ENCODE peak calls at places on chromosomes 7 and 10, in eight cellular contexts. One of them, this sample, is unnamed.
A peak's percentile ranks its signal among the peaks of the same experiment; 100 is the strongest.

GRCh38 chr7:3605222-3605621 is 304.2 kb downstream of the SDK1 start:
- DNase-seq in Peyer's patch: no peak
- DNase-seq in A549: no peak
- DNase-seq in CD8-positive, alpha-beta memory T cell: no peak
- DNase-seq in pancreas: no peak
- DNase-seq in CD8-positive, alpha-beta T cell: no peak
- DNase-seq in uterus: no peak
- DNase-seq in NT2/D1: no peak
- DNase-seq in this sample: no peak

GRCh38 chr10:27285093-27285492 is 44.5 kb upstream of the ACBD5 start:
- DNase-seq in NT2/D1: no peak
- DNase-seq in pancreas: no peak
- DNase-seq in Peyer's patch: no peak
- DNase-seq in A549: no peak
- DNase-seq in CD8-positive, alpha-beta T cell: peak; percentile 53
- DNase-seq in uterus: no peak
- DNase-seq in CD8-positive, alpha-beta memory T cell: no peak
- DNase-seq in this sample: peak; percentile 33

GRCh38 chr10:104340692-104341091 is 2.4 kb upstream of the ITPRIP start:
- DNase-seq in CD8-positive, alpha-beta memory T cell: no peak
- DNase-seq in uterus: no peak
- DNase-seq in CD8-positive, alpha-beta T cell: no peak
- DNase-seq in pancreas: no peak
- DNase-seq in A549: no peak
- DNase-seq in NT2/D1: no peak
- DNase-seq in Peyer's patch: no peak
- DNase-seq in this sample: no peak

GRCh38 chr7:39238209-39238869 is 260.6 kb downstream of the POU6F2 start:
- DNase-seq in CD8-positive, alpha-beta T cell: no peak
- DNase-seq in pancreas: no peak
- DNase-seq in CD8-positive, alpha-beta memory T cell: no peak
- DNase-seq in A549: no peak
- DNase-seq in NT2/D1: no peak
- DNase-seq in uterus: no peak
- DNase-seq in Peyer's patch: no peak
- DNase-seq in this sample: peak; percentile 11

GRCh38 chr7:158237672-158238335 is 349.8 kb downstream of the PTPRN2 start:
- DNase-seq in NT2/D1: no peak
- DNase-seq in CD8-positive, alpha-beta memory T cell: no peak
- DNase-seq in Peyer's patch: peak; percentile 34
- DNase-seq in uterus: no peak
- DNase-seq in pancreas: no peak
- DNase-seq in CD8-positive, alpha-beta T cell: no peak
- DNase-seq in A549: no peak
- DNase-seq in this sample: no peak

GRCh38 chr7:132548489-132549078 is 27.7 kb downstream of the PLXNA4 start:
- DNase-seq in uterus: no peak
- DNase-seq in pancreas: no peak
- DNase-seq in Peyer's patch: no peak
- DNase-seq in NT2/D1: no peak
- DNase-seq in CD8-positive, alpha-beta T cell: no peak
- DNase-seq in A549: no peak
- DNase-seq in CD8-positive, alpha-beta memory T cell: no peak
- DNase-seq in this sample: no peak

GRCh38 chr7:128929201-128929808 is 8.4 kb upstream of the IRF5 start:
- DNase-seq in CD8-positive, alpha-beta T cell: no peak
- DNase-seq in NT2/D1: no peak
- DNase-seq in CD8-positive, alpha-beta memory T cell: no peak
- DNase-seq in A549: no peak
- DNase-seq in pancreas: no peak
- DNase-seq in Peyer's patch: peak; percentile 15
- DNase-seq in uterus: no peak
- DNase-seq in this sample: no peak

GRCh38 chr7:38630720-38631673 is at the start of gene AMPH:
- DNase-seq in CD8-positive, alpha-beta memory T cell: no peak
- DNase-seq in pancreas: peak; percentile 74
- DNase-seq in NT2/D1: peak; percentile 59
- DNase-seq in A549: no peak
- DNase-seq in CD8-positive, alpha-beta T cell: no peak
- DNase-seq in Peyer's patch: peak; percentile 48
- DNase-seq in uterus: peak; percentile 65
- DNase-seq in this sample: no peak

GRCh38 chr10:3770611-3771110 is 14.3 kb downstream of the KLF6 start:
- DNase-seq in NT2/D1: no peak
- DNase-seq in CD8-positive, alpha-beta memory T cell: no peak
- DNase-seq in pancreas: no peak
- DNase-seq in A549: no peak
- DNase-seq in Peyer's patch: no peak
- DNase-seq in CD8-positive, alpha-beta T cell: no peak
- DNase-seq in uterus: no peak
- DNase-seq in this sample: no peak

GRCh38 chr7:135901585-135902540 is 75.3 kb downstream of the MTPN start:
- DNase-seq in uterus: no peak
- DNase-seq in A549: no peak
- DNase-seq in NT2/D1: no peak
- DNase-seq in CD8-positive, alpha-beta memory T cell: no peak
- DNase-seq in pancreas: no peak
- DNase-seq in Peyer's patch: no peak
- DNase-seq in CD8-positive, alpha-beta T cell: no peak
- DNase-seq in this sample: no peak

GRCh38 chr10:50316695-50317648 is 65.7 kb upstream of the ASAH2 start:
- DNase-seq in CD8-positive, alpha-beta memory T cell: no peak
- DNase-seq in A549: no peak
- DNase-seq in pancreas: no peak
- DNase-seq in uterus: no peak
- DNase-seq in CD8-positive, alpha-beta T cell: no peak
- DNase-seq in NT2/D1: no peak
- DNase-seq in Peyer's patch: no peak
- DNase-seq in this sample: no peak

GRCh38 chr10:61356342-61356741 is 96.8 kb downstream of the TMEM26 start:
- DNase-seq in uterus: no peak
- DNase-seq in CD8-positive, alpha-beta memory T cell: no peak
- DNase-seq in NT2/D1: no peak
- DNase-seq in CD8-positive, alpha-beta T cell: no peak
- DNase-seq in Peyer's patch: no peak
- DNase-seq in pancreas: no peak
- DNase-seq in A549: no peak
- DNase-seq in this sample: no peak

GRCh38 chr10:47031953-47032465 is 120.8 kb downstream of the PTPN20 start:
- DNase-seq in A549: no peak
- DNase-seq in NT2/D1: no peak
- DNase-seq in pancreas: no peak
- DNase-seq in CD8-positive, alpha-beta T cell: peak; percentile 39
- DNase-seq in uterus: peak; percentile 37
- DNase-seq in Peyer's patch: peak; percentile 34
- DNase-seq in CD8-positive, alpha-beta memory T cell: no peak
- DNase-seq in this sample: peak; percentile 38

GRCh38 chr7:17677408-17677807 is 262.9 kb downstream of the SNX13 start:
- DNase-seq in CD8-positive, alpha-beta memory T cell: no peak
- DNase-seq in A549: no peak
- DNase-seq in NT2/D1: no peak
- DNase-seq in uterus: no peak
- DNase-seq in pancreas: no peak
- DNase-seq in CD8-positive, alpha-beta T cell: no peak
- DNase-seq in Peyer's patch: no peak
- DNase-seq in this sample: no peak

GRCh38 chr7:157475601-157476000 is 138.8 kb downstream of the DNAJB6 start:
- DNase-seq in Peyer's patch: peak; percentile 23
- DNase-seq in pancreas: no peak
- DNase-seq in uterus: no peak
- DNase-seq in NT2/D1: no peak
- DNase-seq in CD8-positive, alpha-beta T cell: peak; percentile 42
- DNase-seq in CD8-positive, alpha-beta memory T cell: no peak
- DNase-seq in A549: no peak
- DNase-seq in this sample: no peak

GRCh38 chr10:77864151-77864851 is 62.3 kb downstream of the DLG5 start:
- DNase-seq in Peyer's patch: no peak
- DNase-seq in CD8-positive, alpha-beta memory T cell: no peak
- DNase-seq in CD8-positive, alpha-beta T cell: no peak
- DNase-seq in pancreas: no peak
- DNase-seq in NT2/D1: no peak
- DNase-seq in A549: no peak
- DNase-seq in uterus: no peak
- DNase-seq in this sample: no peak

GRCh38 chr7:22433710-22434460 is 66.1 kb downstream of the STEAP1B start:
- DNase-seq in Peyer's patch: no peak
- DNase-seq in CD8-positive, alpha-beta memory T cell: no peak
- DNase-seq in uterus: no peak
- DNase-seq in NT2/D1: peak; percentile 87
- DNase-seq in A549: no peak
- DNase-seq in pancreas: no peak
- DNase-seq in CD8-positive, alpha-beta T cell: no peak
- DNase-seq in this sample: no peak

GRCh38 chr7:25861704-25862253 is 290.2 kb upstream of the NFE2L3 start:
- DNase-seq in CD8-positive, alpha-beta memory T cell: no peak
- DNase-seq in NT2/D1: no peak
- DNase-seq in A549: no peak
- DNase-seq in uterus: no peak
- DNase-seq in pancreas: no peak
- DNase-seq in Peyer's patch: no peak
- DNase-seq in CD8-positive, alpha-beta T cell: no peak
- DNase-seq in this sample: no peak

GRCh38 chr7:27223941-27224590 is 18.5 kb upstream of the EVX1 start:
- DNase-seq in NT2/D1: no peak
- DNase-seq in A549: no peak
- DNase-seq in Peyer's patch: no peak
- DNase-seq in CD8-positive, alpha-beta memory T cell: no peak
- DNase-seq in pancreas: no peak
- DNase-seq in CD8-positive, alpha-beta T cell: no peak
- DNase-seq in uterus: no peak
- DNase-seq in this sample: no peak

GRCh38 chr10:73225518-73225917 is 21.5 kb downstream of the DNAJC9 start:
- DNase-seq in Peyer's patch: no peak
- DNase-seq in A549: no peak
- DNase-seq in pancreas: no peak
- DNase-seq in CD8-positive, alpha-beta memory T cell: no peak
- DNase-seq in NT2/D1: no peak
- DNase-seq in uterus: no peak
- DNase-seq in CD8-positive, alpha-beta T cell: no peak
- DNase-seq in this sample: no peak

GRCh38 chr10:34181545-34182300 is 633.4 kb downstream of the PARD3 start:
- DNase-seq in NT2/D1: no peak
- DNase-seq in CD8-positive, alpha-beta T cell: no peak
- DNase-seq in CD8-positive, alpha-beta memory T cell: no peak
- DNase-seq in pancreas: no peak
- DNase-seq in Peyer's patch: no peak
- DNase-seq in A549: no peak
- DNase-seq in uterus: peak; percentile 48
- DNase-seq in this sample: no peak

GRCh38 chr7:123410273-123410928 is 124.0 kb downstream of the IQUB start:
- DNase-seq in CD8-positive, alpha-beta T cell: no peak
- DNase-seq in pancreas: no peak
- DNase-seq in Peyer's patch: no peak
- DNase-seq in uterus: peak; percentile 27
- DNase-seq in NT2/D1: no peak
- DNase-seq in CD8-positive, alpha-beta memory T cell: no peak
- DNase-seq in A549: no peak
- DNase-seq in this sample: no peak

GRCh38 chr7:133794490-133794889 is 332.6 kb upstream of the LRGUK start:
- DNase-seq in CD8-positive, alpha-beta memory T cell: no peak
- DNase-seq in CD8-positive, alpha-beta T cell: no peak
- DNase-seq in pancreas: no peak
- DNase-seq in Peyer's patch: no peak
- DNase-seq in A549: no peak
- DNase-seq in NT2/D1: no peak
- DNase-seq in uterus: no peak
- DNase-seq in this sample: no peak
- H3K4me1 ChIP-seq in CD8-positive, alpha-beta memory T cell: no peaks in the 10 kb centered on the region
- H3K4me1 ChIP-seq in CD8-positive, alpha-beta T cell: no peaks in the 10 kb centered on the region
- H3K4me1 ChIP-seq in pancreas: no peaks in the 10 kb centered on the region
- H3K4me1 ChIP-seq in Peyer's patch: no peaks in the 10 kb centered on the region
- H3K4me1 ChIP-seq in A549: no peaks in the 10 kb centered on the region
- H3K4me1 ChIP-seq in NT2/D1: no peaks in the 10 kb centered on the region
- H3K4me1 ChIP-seq in uterus: no peaks in the 10 kb centered on the region
- H3K4me1 ChIP-seq in this sample: no peaks in the 10 kb centered on the region

GRCh38 chr7:1229334-1229935 is 3.2 kb upstream of the UNCX start:
- DNase-seq in uterus: no peak
- DNase-seq in CD8-positive, alpha-beta T cell: no peak
- DNase-seq in pancreas: peak; percentile 41
- DNase-seq in CD8-positive, alpha-beta memory T cell: no peak
- DNase-seq in Peyer's patch: no peak
- DNase-seq in A549: no peak
- DNase-seq in NT2/D1: no peak
- DNase-seq in this sample: no peak
- H3K4me1 ChIP-seq in uterus: peaks cover 6% of the 10 kb centered on the region
- H3K4me1 ChIP-seq in CD8-positive, alpha-beta T cell: peaks cover 21% of the 10 kb centered on the region
- H3K4me1 ChIP-seq in pancreas: no peaks in the 10 kb centered on the region
- H3K4me1 ChIP-seq in CD8-positive, alpha-beta memory T cell: no peaks in the 10 kb centered on the region
- H3K4me1 ChIP-seq in Peyer's patch: no peaks in the 10 kb centered on the region
- H3K4me1 ChIP-seq in A549: peaks cover 19% of the 10 kb centered on the region
- H3K4me1 ChIP-seq in NT2/D1: peaks cover 19% of the 10 kb centered on the region
- H3K4me1 ChIP-seq in this sample: no peaks in the 10 kb centered on the region

GRCh38 chr10:110393866-110394265 is 89.1 kb upstream of the SMNDC1 start:
- DNase-seq in NT2/D1: no peak
- DNase-seq in Peyer's patch: peak; percentile 44
- DNase-seq in pancreas: no peak
- DNase-seq in CD8-positive, alpha-beta T cell: no peak
- DNase-seq in uterus: no peak
- DNase-seq in A549: no peak
- DNase-seq in CD8-positive, alpha-beta memory T cell: no peak
- DNase-seq in this sample: no peak
- H3K4me1 ChIP-seq in NT2/D1: peaks cover 12% of the 10 kb centered on the region
- H3K4me1 ChIP-seq in Peyer's patch: peaks cover 2% of the 10 kb centered on the region
- H3K4me1 ChIP-seq in pancreas: peaks cover 9% of the 10 kb centered on the region
- H3K4me1 ChIP-seq in CD8-positive, alpha-beta T cell: no peaks in the 10 kb centered on the region
- H3K4me1 ChIP-seq in uterus: peaks cover 10% of the 10 kb centered on the region
- H3K4me1 ChIP-seq in A549: peaks cover 64% of the 10 kb centered on the region
- H3K4me1 ChIP-seq in CD8-positive, alpha-beta memory T cell: no peaks in the 10 kb centered on the region
- H3K4me1 ChIP-seq in this sample: peaks cover 17% of the 10 kb centered on the region

GRCh38 chr10:43861966-43862751 is 213.5 kb upstream of the ZNF32 start:
- DNase-seq in pancreas: no peak
- DNase-seq in uterus: no peak
- DNase-seq in CD8-positive, alpha-beta memory T cell: no peak
- DNase-seq in A549: no peak
- DNase-seq in CD8-positive, alpha-beta T cell: no peak
- DNase-seq in NT2/D1: no peak
- DNase-seq in Peyer's patch: no peak
- DNase-seq in this sample: peak; percentile 12
- H3K4me1 ChIP-seq in pancreas: peaks cover 9% of the 10 kb centered on the region
- H3K4me1 ChIP-seq in uterus: no peaks in the 10 kb centered on the region
- H3K4me1 ChIP-seq in CD8-positive, alpha-beta memory T cell: no peaks in the 10 kb centered on the region
- H3K4me1 ChIP-seq in A549: peaks cover 22% of the 10 kb centered on the region
- H3K4me1 ChIP-seq in CD8-positive, alpha-beta T cell: no peaks in the 10 kb centered on the region
- H3K4me1 ChIP-seq in NT2/D1: peaks cover 6% of the 10 kb centered on the region
- H3K4me1 ChIP-seq in Peyer's patch: peaks cover 6% of the 10 kb centered on the region
- H3K4me1 ChIP-seq in this sample: peaks cover 9% of the 10 kb centered on the region